ENCODE peak calls at places on chromosome X, in four cellular contexts. Z is fibroblast of villous mesenchyme, M is spleen, B is suprapubic skin. O is an unnamed sample.

GRCh38 chrX:40175416-40176255 is 77.9 kb upstream of the BCOR start:
- DNase-seq in Z (peak), M (peak), B (no peak), O (peak)

GRCh38 chrX:71492086-71493065 is 40.5 kb upstream of the OGT start:
- DNase-seq in Z (peak), M (peak), B (peak), O (peak)

GRCh38 chrX:143298663-143299241 is 218.5 kb downstream of the SPANXN3 start:
- DNase-seq in Z (no peak), M (no peak), B (no peak), O (no peak)

GRCh38 chrX:66017659-66018170 is 22.2 kb downstream of the VSIG4 start:
- DNase-seq in Z (no peak), M (no peak), B (no peak), O (no peak)

GRCh38 chrX:88355252-88355651 is 391.8 kb upstream of the CPXCR1 start:
- DNase-seq in Z (no peak), M (no peak), B (no peak), O (no peak)

GRCh38 chrX:2434764-2435163 is 66.0 kb downstream of the DHRSX start:
- DNase-seq in Z (no peak), M (no peak), B (no peak), O (no peak)

GRCh38 chrX:29555465-29556091 is 659.8 kb upstream of the MAGEB2 start:
- DNase-seq in Z (no peak), M (no peak), B (no peak), O (no peak)

GRCh38 chrX:153928846-153929245 is 2.8 kb upstream of the ARHGAP4 start:
- DNase-seq in Z (no peak), M (peak), B (no peak), O (no peak)

GRCh38 chrX:104679175-104679574 is 113.2 kb downstream of the IL1RAPL2 start:
- DNase-seq in Z (no peak), M (no peak), B (no peak), O (no peak)

GRCh38 chrX:140087865-140088264 is 122.5 kb upstream of the CXorf66 start:
- DNase-seq in Z (no peak), M (peak), B (no peak), O (no peak)

GRCh38 chrX:35919536-35920309 is at the start of gene CFAP47:
- DNase-seq in Z (no peak), M (peak), B (no peak), O (peak)

GRCh38 chrX:130110379-130111219 is at the start of gene ELF4:
- DNase-seq in Z (peak), M (peak), B (no peak), O (peak)

GRCh38 chrX:46913710-46914109 is 1.5 kb downstream of the JADE3 start:
- DNase-seq in Z (peak), M (no peak), B (no peak), O (no peak)

GRCh38 chrX:105975382-105975781 is 63.1 kb downstream of the SERPINA7 start:
- DNase-seq in Z (peak), M (no peak), B (no peak), O (no peak)

DNA sequence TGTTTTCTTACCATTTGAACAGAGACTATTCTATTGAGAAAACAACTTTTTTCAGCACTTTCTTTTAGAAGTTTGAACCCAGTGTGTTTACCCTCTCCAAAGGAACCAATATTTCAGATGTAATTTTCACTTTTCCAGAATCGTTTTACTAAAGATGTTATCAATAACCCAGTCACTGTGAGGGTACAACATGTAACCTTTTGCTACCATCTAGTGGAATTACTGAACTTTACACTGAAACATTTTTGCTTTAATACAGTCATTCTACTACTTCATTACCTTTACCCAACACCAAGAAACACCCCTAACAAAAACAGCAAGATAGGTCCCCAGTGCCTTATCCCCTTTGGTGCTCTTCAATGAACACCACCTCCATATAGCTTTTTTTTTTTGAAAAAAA is 33.1 kb upstream of the PRDX4 start:
- DNase-seq in Z (peak), M (no peak), B (no peak), O (no peak)
- TF ChIP-seq CTCF in Z (no peak), M (no peak), B (no peak), O (peak)

GRCh38 chrX:11386001-11386523 is 92.8 kb downstream of the AMELX start:
- DNase-seq in Z (peak), M (no peak), B (no peak), O (no peak)

GRCh38 chrX:11376163-11376562 is 83.0 kb downstream of the AMELX start:
- DNase-seq in Z (no peak), M (no peak), B (no peak), O (no peak)

GRCh38 chrX:11380187-11380586 is 87.0 kb downstream of the AMELX start:
- DNase-seq in Z (peak), M (no peak), B (no peak), O (no peak)

GRCh38 chrX:11382935-11383334 is 89.7 kb downstream of the AMELX start:
- DNase-seq in Z (peak), M (no peak), B (no peak), O (no peak)

DNA sequence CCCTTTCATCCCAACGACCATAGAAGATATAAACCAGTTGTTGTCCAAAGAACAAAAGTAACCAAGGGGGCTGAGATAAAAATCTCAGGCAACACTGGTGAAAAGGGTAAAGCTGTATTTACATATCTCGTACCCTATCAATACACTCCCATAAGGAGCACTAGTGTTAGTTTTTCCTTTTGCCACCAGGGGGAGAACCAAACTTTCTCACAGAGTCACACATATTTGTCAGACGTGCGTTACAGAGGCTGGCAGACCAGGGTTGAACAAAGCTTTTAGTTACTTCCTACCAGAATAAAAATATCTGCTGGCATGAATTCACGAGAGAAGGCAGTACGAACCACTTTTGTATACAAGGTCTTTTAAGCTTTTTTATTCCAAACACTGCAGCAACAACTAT is 88.3 kb downstream of the AMELX start:
- DNase-seq in Z (peak), M (no peak), B (no peak), O (no peak)
- TF ChIP-seq CTCF in Z (peak), M (peak), B (no peak), O (peak)

GRCh38 chrX:124747295-124747694 is 400.9 kb downstream of the SH2D1A start:
- DNase-seq in Z (no peak), M (no peak), B (no peak), O (no peak)
- TF ChIP-seq CTCF in Z (no peak), M (no peak), B (no peak), O (no peak)

DNA sequence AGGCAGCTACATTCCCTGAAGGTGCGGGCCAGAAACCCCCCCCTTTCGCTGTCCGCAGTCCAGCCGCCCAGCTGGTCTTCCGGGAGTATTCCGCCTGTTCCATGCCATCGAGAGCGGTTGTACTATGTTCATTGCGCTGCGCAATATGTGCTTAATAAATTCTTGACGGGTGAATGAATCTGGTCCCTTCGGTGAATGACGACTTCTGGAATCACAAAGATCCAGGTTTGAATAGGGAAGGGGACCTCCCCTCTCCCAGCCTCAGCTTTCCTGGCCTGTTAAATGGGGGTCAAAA is 777 bp upstream of the TFE3 start:
- DNase-seq in Z (no peak), M (no peak), B (no peak), O (no peak)
- TF ChIP-seq CTCF in Z (no peak), M (no peak), B (no peak), O (peak)

DNA sequence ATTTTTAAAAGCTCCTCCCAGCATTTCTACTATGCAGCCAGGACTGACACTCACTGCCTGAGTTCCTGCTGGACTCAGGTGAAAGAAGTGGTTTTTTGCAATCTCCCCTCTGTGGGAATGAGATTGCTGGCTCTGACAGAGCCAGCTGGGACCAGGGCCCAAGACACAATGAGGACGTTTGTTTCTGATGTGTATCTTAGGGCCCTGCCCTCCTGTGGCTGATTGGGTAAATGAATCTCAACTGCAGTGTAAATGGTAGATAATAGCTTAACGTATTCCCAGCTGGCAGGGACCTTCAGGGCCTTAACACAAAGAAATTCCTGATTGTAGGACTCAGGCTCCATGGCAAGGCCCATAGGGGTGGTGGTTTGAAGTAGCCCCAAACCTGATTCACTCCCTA is 85.8 kb upstream of the PRPS1 start:
- DNase-seq in Z (no peak), M (no peak), B (no peak), O (no peak)
- TF ChIP-seq CTCF in Z (peak), M (no peak), B (no peak), O (peak)

DNA sequence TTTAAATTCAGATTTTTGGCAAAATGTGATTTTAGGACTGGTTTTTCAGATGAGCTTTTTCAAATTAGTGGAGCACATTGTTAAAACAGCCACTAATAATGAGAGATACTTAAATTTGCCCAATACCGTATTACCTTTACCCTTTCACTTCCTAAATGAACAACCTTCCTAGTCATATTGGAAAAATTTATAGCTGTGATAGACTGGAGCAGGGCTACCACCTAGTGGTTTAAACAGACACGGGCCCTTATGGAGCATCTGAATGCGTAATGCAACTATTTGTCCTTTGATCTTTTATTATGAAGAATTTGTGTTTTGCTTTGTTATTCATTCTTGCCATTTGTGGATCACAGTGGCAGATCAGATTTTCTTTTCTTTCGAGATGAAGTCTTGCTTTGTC is 72.7 kb downstream of the KDM6A start:
- DNase-seq in Z (no peak), M (no peak), B (no peak), O (no peak)
- TF ChIP-seq CTCF in Z (peak), M (peak), B (no peak), O (no peak)

O was measured in chondrocyte.